ENCODE peak calls at places on chromosomes 13 and 19, in seven cellular contexts. R, V, S, U, K, I and H are unnamed samples.

GRCh38 chr19:1429750-1430149 is 8.4 kb upstream of the RPS15 start:
- DNase-seq in K (peak), U (no peak), V (no peak), R (no peak), I (peak), S (no peak), H (peak)

GRCh38 chr19:49798574-49798973 is 14.5 kb downstream of the FUZ start:
- DNase-seq in I (no peak), V (no peak), S (no peak), R (no peak), K (no peak), U (no peak), H (no peak)

GRCh38 chr19:50514346-50515167 is 844 bp upstream of the ASPDH start:
- DNase-seq in S (no peak), U (no peak), V (no peak), K (no peak), R (no peak), I (no peak), H (no peak)

GRCh38 chr13:110015253-110015652 is 228.9 kb upstream of the IRS2 start:
- DNase-seq in R (peak), S (no peak), U (peak), I (no peak), V (no peak), K (no peak), H (no peak)

GRCh38 chr13:105721056-105721455 is 814.4 kb downstream of the EFNB2 start:
- DNase-seq in U (peak), I (no peak), S (no peak), R (no peak), K (no peak), V (no peak), H (no peak)

GRCh38 chr19:55340144-55340783 is 588 bp downstream of the KMT5C start:
- DNase-seq in U (no peak), R (no peak), I (no peak), K (no peak), V (no peak), S (no peak), H (no peak)

GRCh38 chr13:90107658-90108057 is 1239.8 kb upstream of the MIR17HG start:
- DNase-seq in U (no peak), R (no peak), I (no peak), V (no peak), K (no peak), S (no peak), H (no peak)

GRCh38 chr19:15265849-15266248 is 33.6 kb upstream of the EPHX3 start:
- DNase-seq in I (peak), K (peak), U (peak), R (peak), V (peak), S (peak), H (peak)

GRCh38 chr13:34044660-34045080 is 226.7 kb downstream of the RFC3 start:
- DNase-seq in S (no peak), R (peak), K (no peak), V (no peak), I (no peak), U (peak), H (no peak)

GRCh38 chr13:23159205-23159586 is 21.6 kb upstream of the SGCG start:
- DNase-seq in V (peak), R (peak), S (no peak), I (no peak), U (no peak), K (peak), H (peak)

GRCh38 chr13:23161176-23161825 is 19.5 kb upstream of the SGCG start:
- DNase-seq in R (no peak), U (no peak), I (no peak), K (no peak), S (no peak), V (no peak), H (no peak)

GRCh38 chr13:23159587-23160240 is 21.1 kb upstream of the SGCG start:
- DNase-seq in V (no peak), R (no peak), U (no peak), I (peak), S (no peak), K (no peak), H (no peak)

DNA sequence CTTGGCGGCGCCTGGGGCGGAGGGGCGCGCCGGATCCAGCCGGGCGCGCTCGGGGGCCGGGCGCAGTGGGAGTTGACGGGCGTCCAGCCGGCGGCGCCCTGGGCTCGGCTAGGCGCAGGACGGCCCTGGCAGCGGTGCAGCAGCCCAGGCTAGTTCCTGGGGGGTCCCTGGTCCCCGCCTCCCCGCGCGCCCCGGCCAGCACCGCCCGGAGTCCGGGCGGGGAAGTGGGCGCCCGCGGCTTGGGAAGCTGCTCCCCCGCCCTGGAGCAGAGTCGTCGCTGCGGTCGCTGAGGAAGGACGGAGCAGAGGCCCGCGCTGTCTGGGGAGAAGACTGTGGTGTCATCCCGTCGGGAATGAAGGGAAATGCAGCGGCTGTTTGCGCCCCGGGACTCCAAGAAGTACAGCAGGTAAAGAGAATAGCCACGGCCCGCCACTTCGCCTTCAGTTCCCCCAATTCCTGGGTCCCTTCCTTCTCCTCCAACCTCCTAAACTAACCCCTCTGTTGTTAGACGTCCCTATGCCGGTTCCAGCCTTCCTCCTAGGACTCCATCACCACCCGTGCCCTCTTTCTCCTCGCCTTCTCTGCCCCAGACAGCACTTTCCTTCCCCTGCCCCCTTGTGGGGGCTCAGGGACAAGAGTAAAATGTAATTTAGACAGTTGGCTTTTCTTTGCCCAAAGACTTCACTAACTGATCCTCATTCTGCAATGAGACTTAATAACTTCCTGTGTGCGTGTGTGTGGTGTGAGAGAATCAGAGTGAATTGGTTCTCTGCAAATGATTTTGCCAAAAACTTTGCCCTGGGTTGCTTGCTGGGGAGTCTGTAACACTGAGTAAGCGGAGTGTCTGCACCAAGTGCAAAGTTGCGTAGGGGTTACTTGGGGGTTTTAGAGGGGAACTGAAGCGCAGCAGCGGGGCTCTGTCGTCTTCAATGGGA is 20.3 kb upstream of the SGCG start:
- DNase-seq in K (no peak), I (peak), V (no peak), U (no peak), S (no peak), R (no peak), H (no peak)
- TF ChIP-seq CTCF in K (no peak), I (no peak), V (no peak), U (no peak), S (no peak), R (no peak), H (no peak)

GRCh38 chr19:18473003-18473705 is 35.2 kb upstream of the ISYNA1 start:
- DNase-seq in R (peak), S (no peak), I (peak), K (no peak), V (no peak), U (no peak), H (peak)

GRCh38 chr19:18475762-18476331 is 37.9 kb upstream of the ISYNA1 start:
- DNase-seq in R (no peak), I (no peak), V (no peak), U (no peak), K (no peak), S (no peak), H (no peak)

GRCh38 chr19:18475004-18475453 is 37.1 kb upstream of the ISYNA1 start:
- DNase-seq in U (no peak), I (no peak), R (no peak), V (no peak), K (no peak), S (no peak), H (no peak)

GRCh38 chr19:18474366-18474887 is 36.5 kb upstream of the ISYNA1 start:
- DNase-seq in R (no peak), U (no peak), I (no peak), K (no peak), V (no peak), S (no peak), H (no peak)

GRCh38 chr19:18473706-18474087 is 35.8 kb upstream of the ISYNA1 start:
- DNase-seq in R (no peak), U (no peak), I (no peak), V (no peak), K (no peak), S (no peak), H (no peak)
- H3K27ac ChIP-seq in R (peak), U (no peak), I (peak), V (no peak), K (no peak), S (no peak), H (no peak)

GRCh38 chr19:40800997-40801377 is 2.0 kb downstream of the EGLN2 start:
- DNase-seq in K (no peak), R (no peak), I (peak), V (no peak), U (no peak), S (no peak), H (no peak)
- H3K4me3 ChIP-seq in K (peak), R (no peak), I (peak), V (peak), U (peak), S (peak), H (peak)

GRCh38 chr19:16441661-16442071 is 30.1 kb downstream of the EPS15L1 start:
- DNase-seq in K (no peak), U (no peak), S (no peak), I (no peak), V (no peak), R (no peak), H (peak)
- TF ChIP-seq CTCF in K (peak), U (no peak), S (no peak), I (peak), V (no peak), R (peak), H (no peak)

DNA sequence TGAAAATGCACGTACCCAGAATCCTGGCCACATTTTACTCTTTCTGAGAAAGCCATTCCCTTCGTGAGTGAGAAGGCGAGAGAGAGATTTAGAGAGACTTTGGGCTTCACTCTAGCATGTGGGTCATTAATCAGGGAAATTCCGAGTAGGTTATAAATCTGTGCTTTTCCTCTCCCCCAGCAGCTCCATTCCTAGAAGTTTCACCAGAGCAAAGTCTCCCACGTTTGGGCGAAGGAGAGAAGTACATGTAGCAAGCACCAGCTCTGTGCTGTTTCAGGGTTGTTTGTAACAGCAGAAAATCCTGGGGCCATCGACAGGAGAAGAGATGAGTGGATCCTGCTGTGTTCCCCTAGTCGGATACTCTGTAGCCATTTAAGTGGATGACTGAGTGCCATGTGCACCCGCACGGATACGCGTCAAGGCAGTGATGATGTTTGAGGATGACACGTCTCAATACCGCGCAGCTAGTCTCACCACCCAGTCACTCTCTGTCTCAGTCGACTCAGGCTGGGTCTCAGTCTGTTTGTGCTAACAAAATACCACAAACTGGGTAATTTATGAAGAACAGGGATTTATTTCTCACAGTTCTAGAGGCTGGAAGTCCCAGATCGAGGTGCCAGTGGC is 131.9 kb upstream of the PEG3 start:
- DNase-seq in R (no peak), K (no peak), S (no peak), U (no peak), V (no peak), I (no peak), H (peak)
- H3K27ac ChIP-seq in R (no peak), K (no peak), S (no peak), U (no peak), V (no peak), I (no peak), H (peak)